ENCODE peak calls at places on chromosomes 16 and 17, in seven cellular contexts. One of them, this sample, is unnamed.

GRCh38 chr17:58525239-58525638 is 10.8 kb upstream of the MTMR4 start:
- DNase-seq in NT2/D1: no peak
- DNase-seq in HTR-8/SVneo: peak; percentile 81
- DNase-seq in fibroblast of mammary gland: peak; percentile 86
- DNase-seq in SHP77: no peak
- DNase-seq in Peyer's patch: no peak
- DNase-seq in NCI-H446: no peak
- DNase-seq in this sample: no peak

GRCh38 chr17:72566671-72567484 is 446.1 kb downstream of the SOX9 start:
- DNase-seq in NT2/D1: no peak
- DNase-seq in HTR-8/SVneo: no peak
- DNase-seq in fibroblast of mammary gland: no peak
- DNase-seq in SHP77: no peak
- DNase-seq in Peyer's patch: no peak
- DNase-seq in NCI-H446: no peak
- DNase-seq in this sample: no peak

GRCh38 chr17:28405632-28406477 is at the start of gene SLC46A1:
- DNase-seq in NT2/D1: no peak
- DNase-seq in HTR-8/SVneo: peak; percentile 74
- DNase-seq in fibroblast of mammary gland: peak; percentile 16
- DNase-seq in SHP77: peak; percentile 44
- DNase-seq in Peyer's patch: peak; percentile 65
- DNase-seq in NCI-H446: peak; percentile 29
- DNase-seq in this sample: peak; percentile 70

GRCh38 chr17:40122466-40122943 is 734 bp downstream of the MSL1 start:
- DNase-seq in NT2/D1: no peak
- DNase-seq in HTR-8/SVneo: no peak
- DNase-seq in fibroblast of mammary gland: no peak
- DNase-seq in SHP77: no peak
- DNase-seq in Peyer's patch: peak; percentile 57
- DNase-seq in NCI-H446: no peak
- DNase-seq in this sample: peak; percentile 75

GRCh38 chr17:64145751-64146417 is 15.9 kb upstream of the ERN1 start:
- DNase-seq in NT2/D1: peak; percentile 96
- DNase-seq in HTR-8/SVneo: peak; percentile 98
- DNase-seq in fibroblast of mammary gland: peak; percentile 100
- DNase-seq in SHP77: peak; percentile 97
- DNase-seq in Peyer's patch: peak; percentile 98
- DNase-seq in NCI-H446: peak; percentile 94
- DNase-seq in this sample: peak; percentile 97

GRCh38 chr16:1455190-1456171 is 11.1 kb upstream of the CCDC154 start:
- DNase-seq in NT2/D1: no peak
- DNase-seq in HTR-8/SVneo: no peak
- DNase-seq in fibroblast of mammary gland: no peak
- DNase-seq in SHP77: no peak
- DNase-seq in Peyer's patch: no peak
- DNase-seq in NCI-H446: no peak
- DNase-seq in this sample: no peak

GRCh38 chr17:8253801-8254200 is 4.7 kb downstream of the PFAS start:
- DNase-seq in NT2/D1: no peak
- DNase-seq in HTR-8/SVneo: no peak
- DNase-seq in fibroblast of mammary gland: peak; percentile 16
- DNase-seq in SHP77: peak; percentile 39
- DNase-seq in Peyer's patch: no peak
- DNase-seq in NCI-H446: no peak
- DNase-seq in this sample: no peak

GRCh38 chr17:65072577-65073178 is 16.1 kb upstream of the GNA13 start:
- DNase-seq in NT2/D1: no peak
- DNase-seq in HTR-8/SVneo: no peak
- DNase-seq in fibroblast of mammary gland: no peak
- DNase-seq in SHP77: no peak
- DNase-seq in Peyer's patch: no peak
- DNase-seq in NCI-H446: no peak
- DNase-seq in this sample: peak; percentile 63

GRCh38 chr16:27595993-27596392 is 46.0 kb downstream of the KATNIP start:
- DNase-seq in NT2/D1: no peak
- DNase-seq in HTR-8/SVneo: no peak
- DNase-seq in fibroblast of mammary gland: no peak
- DNase-seq in SHP77: peak; percentile 30
- DNase-seq in Peyer's patch: no peak
- DNase-seq in NCI-H446: no peak
- DNase-seq in this sample: no peak

GRCh38 chr16:4624827-4625616 is 396 bp downstream of the MGRN1 start:
- DNase-seq in NT2/D1: peak; percentile 78
- DNase-seq in HTR-8/SVneo: peak; percentile 47
- DNase-seq in fibroblast of mammary gland: peak; percentile 62
- DNase-seq in SHP77: peak; percentile 31
- DNase-seq in Peyer's patch: peak; percentile 79
- DNase-seq in NCI-H446: no peak
- DNase-seq in this sample: peak; percentile 82

GRCh38 chr17:82019905-82020873 is 2.5 kb downstream of the CENPX start:
- DNase-seq in NT2/D1: no peak
- DNase-seq in HTR-8/SVneo: peak; percentile 49
- DNase-seq in fibroblast of mammary gland: peak; percentile 28
- DNase-seq in SHP77: peak; percentile 69
- DNase-seq in Peyer's patch: peak; percentile 42
- DNase-seq in NCI-H446: no peak
- DNase-seq in this sample: peak; percentile 78

GRCh38 chr16:82033006-82033405 is 2.0 kb upstream of the HSD17B2 start:
- DNase-seq in NT2/D1: no peak
- DNase-seq in HTR-8/SVneo: no peak
- DNase-seq in fibroblast of mammary gland: no peak
- DNase-seq in SHP77: no peak
- DNase-seq in Peyer's patch: no peak
- DNase-seq in NCI-H446: no peak
- DNase-seq in this sample: peak; percentile 71

GRCh38 chr16:78563905-78564304 is 464.5 kb downstream of the WWOX start:
- DNase-seq in NT2/D1: no peak
- DNase-seq in HTR-8/SVneo: no peak
- DNase-seq in fibroblast of mammary gland: no peak
- DNase-seq in SHP77: peak; percentile 94
- DNase-seq in Peyer's patch: no peak
- DNase-seq in NCI-H446: no peak
- DNase-seq in this sample: no peak

This sample was measured in mucosa of descending colon.